ENCODE peak calls at places on chromosomes 4 and X, in seven cellular contexts. One of them, this sample, is unnamed. For H3K4me1, the result is how much of the 10 kb centered on the place peaks cover.

GRCh38 chr4:37793562-37793961 is 32.9 kb upstream of the PGM2 start:
- DNase-seq in mesendoderm: peak
- DNase-seq in adrenal gland: peak
- DNase-seq in hepatocyte: no peak
- DNase-seq in tibial artery: no peak
- DNase-seq in MM.1S: peak
- DNase-seq in fibroblast of lung: no peak
- DNase-seq in this sample: no peak

GRCh38 chr4:184861047-184861446 is 35.3 kb upstream of the ACSL1 start:
- DNase-seq in mesendoderm: no peak
- DNase-seq in adrenal gland: no peak
- DNase-seq in hepatocyte: no peak
- DNase-seq in tibial artery: no peak
- DNase-seq in MM.1S: no peak
- DNase-seq in fibroblast of lung: no peak
- DNase-seq in this sample: no peak

GRCh38 chr4:38757945-38758344 is 24.8 kb downstream of the TLR10 start:
- DNase-seq in mesendoderm: peak
- DNase-seq in adrenal gland: no peak
- DNase-seq in hepatocyte: peak
- DNase-seq in tibial artery: no peak
- DNase-seq in MM.1S: peak
- DNase-seq in fibroblast of lung: no peak
- DNase-seq in this sample: peak

GRCh38 chr4:184911310-184911709 is 85.5 kb upstream of the ACSL1 start:
- DNase-seq in mesendoderm: no peak
- DNase-seq in adrenal gland: peak
- DNase-seq in hepatocyte: peak
- DNase-seq in tibial artery: no peak
- DNase-seq in MM.1S: no peak
- DNase-seq in fibroblast of lung: peak
- DNase-seq in this sample: peak

GRCh38 chr4:24912252-24913098 is at the start of gene CCDC149:
- DNase-seq in mesendoderm: peak
- DNase-seq in adrenal gland: peak
- DNase-seq in hepatocyte: peak
- DNase-seq in tibial artery: peak
- DNase-seq in MM.1S: peak
- DNase-seq in fibroblast of lung: peak
- DNase-seq in this sample: peak

GRCh38 chrX:11351375-11352295 is 58.4 kb downstream of the AMELX start:
- DNase-seq in mesendoderm: no peak
- DNase-seq in adrenal gland: peak
- DNase-seq in hepatocyte: no peak
- DNase-seq in tibial artery: peak
- DNase-seq in MM.1S: no peak
- DNase-seq in fibroblast of lung: peak
- DNase-seq in this sample: peak

GRCh38 chr4:119050501-119051090 is 85.0 kb upstream of the MYOZ2 start:
- DNase-seq in mesendoderm: no peak
- DNase-seq in adrenal gland: no peak
- DNase-seq in hepatocyte: no peak
- DNase-seq in tibial artery: no peak
- DNase-seq in MM.1S: no peak
- DNase-seq in fibroblast of lung: peak
- DNase-seq in this sample: no peak

GRCh38 chr4:84325625-84326024 is 173.5 kb downstream of the NKX6-1 start:
- DNase-seq in mesendoderm: peak
- DNase-seq in adrenal gland: no peak
- DNase-seq in hepatocyte: no peak
- DNase-seq in tibial artery: no peak
- DNase-seq in MM.1S: no peak
- DNase-seq in fibroblast of lung: no peak
- DNase-seq in this sample: no peak

GRCh38 chrX:24789047-24789446 is 95.3 kb downstream of the POLA1 start:
- DNase-seq in mesendoderm: no peak
- DNase-seq in adrenal gland: no peak
- DNase-seq in hepatocyte: no peak
- DNase-seq in tibial artery: no peak
- DNase-seq in MM.1S: no peak
- DNase-seq in fibroblast of lung: no peak
- DNase-seq in this sample: no peak

GRCh38 chr4:16226816-16227461 is 668 bp upstream of the TAPT1 start:
- DNase-seq in mesendoderm: peak
- DNase-seq in adrenal gland: peak
- DNase-seq in hepatocyte: peak
- DNase-seq in tibial artery: peak
- DNase-seq in MM.1S: peak
- DNase-seq in fibroblast of lung: peak
- DNase-seq in this sample: peak

GRCh38 chr4:98572697-98573096 is 85.7 kb downstream of the TSPAN5 start:
- DNase-seq in mesendoderm: no peak
- DNase-seq in adrenal gland: no peak
- DNase-seq in hepatocyte: no peak
- DNase-seq in tibial artery: no peak
- DNase-seq in MM.1S: no peak
- DNase-seq in fibroblast of lung: no peak
- DNase-seq in this sample: no peak

GRCh38 chr4:37904824-37905223 is 13.9 kb downstream of the TBC1D1 start:
- DNase-seq in mesendoderm: no peak
- DNase-seq in adrenal gland: no peak
- DNase-seq in hepatocyte: no peak
- DNase-seq in tibial artery: no peak
- DNase-seq in MM.1S: no peak
- DNase-seq in fibroblast of lung: no peak
- DNase-seq in this sample: no peak

GRCh38 chrX:12480956-12481355 is 310.3 kb upstream of the PRPS2 start:
- DNase-seq in mesendoderm: peak
- DNase-seq in adrenal gland: no peak
- DNase-seq in hepatocyte: no peak
- DNase-seq in tibial artery: no peak
- DNase-seq in MM.1S: no peak
- DNase-seq in fibroblast of lung: no peak
- DNase-seq in this sample: no peak

GRCh38 chrX:31128849-31129248 is 57.0 kb upstream of the FTHL17 start:
- DNase-seq in mesendoderm: no peak
- DNase-seq in adrenal gland: no peak
- DNase-seq in hepatocyte: no peak
- DNase-seq in tibial artery: no peak
- DNase-seq in MM.1S: no peak
- DNase-seq in fibroblast of lung: no peak
- DNase-seq in this sample: no peak

GRCh38 chrX:47584714-47585113 is 2.5 kb downstream of the TIMP1 start:
- DNase-seq in mesendoderm: no peak
- DNase-seq in adrenal gland: no peak
- DNase-seq in hepatocyte: no peak
- DNase-seq in tibial artery: no peak
- DNase-seq in MM.1S: no peak
- DNase-seq in fibroblast of lung: no peak
- DNase-seq in this sample: no peak

GRCh38 chr4:88138561-88138960 is 19.9 kb downstream of the ABCG2 start:
- DNase-seq in mesendoderm: no peak
- DNase-seq in adrenal gland: no peak
- DNase-seq in hepatocyte: peak
- DNase-seq in tibial artery: no peak
- DNase-seq in MM.1S: no peak
- DNase-seq in fibroblast of lung: peak
- DNase-seq in this sample: no peak

GRCh38 chrX:68196939-68197791 is 236.1 kb downstream of the OPHN1 start:
- DNase-seq in mesendoderm: peak
- DNase-seq in adrenal gland: peak
- DNase-seq in hepatocyte: peak
- DNase-seq in tibial artery: no peak
- DNase-seq in MM.1S: peak
- DNase-seq in fibroblast of lung: peak
- DNase-seq in this sample: no peak

GRCh38 chr4:146417822-146418221 is 103.9 kb downstream of the SLC10A7 start:
- DNase-seq in mesendoderm: no peak
- DNase-seq in adrenal gland: no peak
- DNase-seq in hepatocyte: no peak
- DNase-seq in tibial artery: no peak
- DNase-seq in MM.1S: no peak
- DNase-seq in fibroblast of lung: no peak
- DNase-seq in this sample: no peak

GRCh38 chr4:3819210-3819919 is 53.2 kb downstream of the ADRA2C start:
- DNase-seq in mesendoderm: no peak
- DNase-seq in adrenal gland: no peak
- DNase-seq in hepatocyte: peak
- DNase-seq in tibial artery: no peak
- DNase-seq in MM.1S: no peak
- DNase-seq in fibroblast of lung: no peak
- DNase-seq in this sample: no peak

GRCh38 chr4:48196758-48197504 is 62.9 kb upstream of the TXK start:
- DNase-seq in mesendoderm: no peak
- DNase-seq in adrenal gland: no peak
- DNase-seq in hepatocyte: no peak
- DNase-seq in tibial artery: no peak
- DNase-seq in MM.1S: peak
- DNase-seq in fibroblast of lung: no peak
- DNase-seq in this sample: no peak

GRCh38 chrX:72268601-72269365 is 8.3 kb downstream of the RPS4X start:
- DNase-seq in mesendoderm: no peak
- DNase-seq in adrenal gland: no peak
- DNase-seq in hepatocyte: peak
- DNase-seq in tibial artery: no peak
- DNase-seq in MM.1S: no peak
- DNase-seq in fibroblast of lung: peak
- DNase-seq in this sample: no peak

GRCh38 chr4:158250321-158250720 is 40.0 kb downstream of the TMEM144 start:
- DNase-seq in mesendoderm: no peak
- DNase-seq in adrenal gland: peak
- DNase-seq in hepatocyte: no peak
- DNase-seq in tibial artery: peak
- DNase-seq in MM.1S: no peak
- DNase-seq in fibroblast of lung: no peak
- DNase-seq in this sample: no peak

GRCh38 chr4:73869130-73870055 is at the start of gene CXCL1:
- DNase-seq in mesendoderm: peak
- DNase-seq in adrenal gland: peak
- DNase-seq in hepatocyte: peak
- DNase-seq in tibial artery: peak
- DNase-seq in MM.1S: no peak
- DNase-seq in fibroblast of lung: peak
- DNase-seq in this sample: peak

GRCh38 chr4:38193464-38193863 is 233.3 kb downstream of the PTTG2 start:
- DNase-seq in mesendoderm: no peak
- DNase-seq in adrenal gland: no peak
- DNase-seq in hepatocyte: no peak
- DNase-seq in tibial artery: no peak
- DNase-seq in MM.1S: no peak
- DNase-seq in fibroblast of lung: no peak
- DNase-seq in this sample: no peak

GRCh38 chr4:40564815-40565505 is 64.7 kb downstream of the RBM47 start:
- DNase-seq in mesendoderm: peak
- DNase-seq in adrenal gland: peak
- DNase-seq in hepatocyte: no peak
- DNase-seq in tibial artery: no peak
- DNase-seq in MM.1S: peak
- DNase-seq in fibroblast of lung: no peak
- DNase-seq in this sample: no peak

GRCh38 chr4:188989371-188989770 is 850.1 kb downstream of the TRIML1 start:
- DNase-seq in mesendoderm: no peak
- DNase-seq in adrenal gland: no peak
- DNase-seq in hepatocyte: peak
- DNase-seq in tibial artery: no peak
- DNase-seq in MM.1S: no peak
- DNase-seq in fibroblast of lung: no peak
- DNase-seq in this sample: no peak

GRCh38 chr4:76001760-76002159 is 5.5 kb downstream of the CXCL9 start:
- DNase-seq in mesendoderm: no peak
- DNase-seq in adrenal gland: no peak
- DNase-seq in hepatocyte: no peak
- DNase-seq in tibial artery: no peak
- DNase-seq in MM.1S: no peak
- DNase-seq in fibroblast of lung: no peak
- DNase-seq in this sample: no peak

GRCh38 chr4:76002176-76002575 is 5.1 kb downstream of the CXCL9 start:
- DNase-seq in mesendoderm: no peak
- DNase-seq in adrenal gland: peak
- DNase-seq in hepatocyte: peak
- DNase-seq in tibial artery: no peak
- DNase-seq in MM.1S: no peak
- DNase-seq in fibroblast of lung: no peak
- DNase-seq in this sample: no peak

GRCh38 chr4:76003015-76003414 is 4.3 kb downstream of the CXCL9 start:
- DNase-seq in mesendoderm: no peak
- DNase-seq in adrenal gland: no peak
- DNase-seq in hepatocyte: no peak
- DNase-seq in tibial artery: no peak
- DNase-seq in MM.1S: no peak
- DNase-seq in fibroblast of lung: no peak
- DNase-seq in this sample: no peak

GRCh38 chr4:76007089-76007559 is at the start of gene CXCL9:
- DNase-seq in mesendoderm: no peak
- DNase-seq in adrenal gland: no peak
- DNase-seq in hepatocyte: no peak
- DNase-seq in tibial artery: no peak
- DNase-seq in MM.1S: no peak
- DNase-seq in fibroblast of lung: no peak
- DNase-seq in this sample: no peak

GRCh38 chr4:76003620-76004019 is 3.7 kb downstream of the CXCL9 start:
- DNase-seq in mesendoderm: no peak
- DNase-seq in adrenal gland: no peak
- DNase-seq in hepatocyte: no peak
- DNase-seq in tibial artery: no peak
- DNase-seq in MM.1S: no peak
- DNase-seq in fibroblast of lung: no peak
- DNase-seq in this sample: no peak
- H3K4me1 ChIP-seq in mesendoderm: under half
- H3K4me1 ChIP-seq in adrenal gland: under half
- H3K4me1 ChIP-seq in hepatocyte: under half
- H3K4me1 ChIP-seq in tibial artery: under half
- H3K4me1 ChIP-seq in MM.1S: under half
- H3K4me1 ChIP-seq in fibroblast of lung: under half
- H3K4me1 ChIP-seq in this sample: under half

GRCh38 chr4:8892556-8893226 is 21.1 kb upstream of the HMX1 start:
- DNase-seq in mesendoderm: no peak
- DNase-seq in adrenal gland: no peak
- DNase-seq in hepatocyte: no peak
- DNase-seq in tibial artery: no peak
- DNase-seq in MM.1S: no peak
- DNase-seq in fibroblast of lung: no peak
- DNase-seq in this sample: no peak
- H3K4me3 ChIP-seq in mesendoderm: no peak
- H3K4me3 ChIP-seq in adrenal gland: no peak
- H3K4me3 ChIP-seq in hepatocyte: no peak
- H3K4me3 ChIP-seq in tibial artery: no peak
- H3K4me3 ChIP-seq in MM.1S: no peak
- H3K4me3 ChIP-seq in fibroblast of lung: no peak
- H3K4me3 ChIP-seq in this sample: no peak

GRCh38 chr4:1592179-1593037 is 91.7 kb downstream of the FAM53A start:
- DNase-seq in mesendoderm: no peak
- DNase-seq in adrenal gland: no peak
- DNase-seq in hepatocyte: no peak
- DNase-seq in tibial artery: no peak
- DNase-seq in MM.1S: no peak
- DNase-seq in fibroblast of lung: no peak
- DNase-seq in this sample: no peak
- H3K27ac ChIP-seq in mesendoderm: no peak
- H3K27ac ChIP-seq in adrenal gland: no peak
- H3K27ac ChIP-seq in hepatocyte: no peak
- H3K27ac ChIP-seq in tibial artery: no peak
- H3K27ac ChIP-seq in MM.1S: no peak
- H3K27ac ChIP-seq in fibroblast of lung: no peak
- H3K27ac ChIP-seq in this sample: no peak

GRCh38 chrX:150575415-150575814 is 7.0 kb downstream of the MTM1 start:
- DNase-seq in mesendoderm: no peak
- DNase-seq in adrenal gland: peak
- DNase-seq in hepatocyte: peak
- DNase-seq in tibial artery: no peak
- DNase-seq in MM.1S: no peak
- DNase-seq in fibroblast of lung: peak
- DNase-seq in this sample: no peak
- H3K4me1 ChIP-seq in mesendoderm: under half
- H3K4me1 ChIP-seq in adrenal gland: under half
- H3K4me1 ChIP-seq in hepatocyte: under half
- H3K4me1 ChIP-seq in tibial artery: under half
- H3K4me1 ChIP-seq in MM.1S: under half
- H3K4me1 ChIP-seq in fibroblast of lung: under half
- H3K4me1 ChIP-seq in this sample: half or more